ENCODE peak calls at places on chromosome 10, in six cellular contexts. T is neural progenitor cell, A is IMR-90, L is adipocyte, N is fibroblast of lung, J is DND-41. Y is an unnamed sample.

GRCh38 chr10:30683496-30683895 is 53.9 kb upstream of the LYZL2 start:
- DNase-seq in A (no peak), J (no peak), T (no peak), N (no peak), L (no peak), Y (no peak)

GRCh38 chr10:73827346-73828089 is 16.1 kb upstream of the NDST2 start:
- DNase-seq in J (no peak), N (no peak), A (no peak), L (peak), T (no peak), Y (no peak)

GRCh38 chr10:125276137-125276536 is 115.8 kb upstream of the CTBP2 start:
- DNase-seq in A (no peak), T (no peak), L (no peak), N (no peak), J (no peak), Y (no peak)

GRCh38 chr10:90779573-90779972 is 78.3 kb downstream of the HTR7 start:
- DNase-seq in N (peak), J (no peak), T (peak), A (peak), L (no peak), Y (no peak)

GRCh38 chr10:124062390-124062789 is 31.0 kb downstream of the CHST15 start:
- DNase-seq in T (no peak), J (no peak), L (no peak), N (no peak), A (no peak), Y (no peak)

GRCh38 chr10:70752571-70752970 is 32.6 kb downstream of the TBATA start:
- DNase-seq in L (no peak), T (no peak), N (no peak), A (no peak), J (no peak), Y (no peak)

GRCh38 chr10:75108684-75109458 is 2.6 kb upstream of the SAMD8 start:
- DNase-seq in T (peak), N (no peak), L (peak), A (no peak), J (no peak), Y (no peak)

GRCh38 chr10:103592186-103593021 is 98.9 kb downstream of the NEURL1 start:
- DNase-seq in N (peak), J (peak), T (peak), A (peak), L (peak), Y (no peak)

GRCh38 chr10:133520193-133520738 is 6.9 kb upstream of the CYP2E1 start:
- DNase-seq in L (peak), N (peak), A (peak), T (peak), J (peak), Y (peak)

GRCh38 chr10:6487919-6488318 is 92.2 kb downstream of the PRKCQ start:
- DNase-seq in T (no peak), A (no peak), J (no peak), L (no peak), N (no peak), Y (no peak)

GRCh38 chr10:91171485-91171884 is 49.0 kb upstream of the PCGF5 start:
- DNase-seq in T (no peak), N (no peak), J (no peak), L (no peak), A (no peak), Y (no peak)

GRCh38 chr10:97517778-97518561 is 19.2 kb downstream of the UBTD1 start:
- DNase-seq in J (no peak), T (no peak), A (no peak), L (no peak), N (no peak), Y (no peak)

GRCh38 chr10:124094419-124094785 is 1.0 kb upstream of the CHST15 start:
- DNase-seq in A (no peak), J (no peak), N (no peak), T (no peak), L (no peak), Y (no peak)

GRCh38 chr10:128990986-128991385 is 476.1 kb upstream of the MGMT start:
- DNase-seq in J (no peak), T (no peak), A (no peak), N (no peak), L (no peak), Y (no peak)

GRCh38 chr10:98374176-98374969 is 40.6 kb downstream of the PYROXD2 start:
- DNase-seq in N (peak), A (peak), J (no peak), T (no peak), L (peak), Y (no peak)

GRCh38 chr10:113278664-113279063 is 274.2 kb upstream of the HABP2 start:
- DNase-seq in N (no peak), T (no peak), L (no peak), J (no peak), A (no peak), Y (no peak)

GRCh38 chr10:80472234-80473095 is 18.4 kb downstream of the TSPAN14 start:
- DNase-seq in T (no peak), A (peak), J (no peak), N (peak), L (peak), Y (peak)

GRCh38 chr10:113492181-113492580 is 60.7 kb upstream of the HABP2 start:
- DNase-seq in J (no peak), L (peak), T (no peak), A (no peak), N (no peak), Y (no peak)

GRCh38 chr10:46310851-46311250 is 24.1 kb downstream of the ANTXRL start:
- DNase-seq in T (no peak), A (no peak), N (no peak), L (no peak), J (no peak), Y (no peak)

GRCh38 chr10:75211007-75211735 is 575 bp downstream of the VDAC2 start:
- DNase-seq in J (peak), N (peak), L (peak), A (peak), T (no peak), Y (no peak)

GRCh38 chr10:98433881-98434732 is 12.6 kb downstream of the HPS1 start:
- DNase-seq in J (no peak), L (no peak), T (no peak), N (peak), A (peak), Y (no peak)

GRCh38 chr10:12322583-12323131 is 26.7 kb upstream of the CAMK1D start:
- DNase-seq in J (no peak), A (no peak), N (no peak), L (no peak), T (no peak), Y (no peak)

GRCh38 chr10:24962998-24963397 is 10.6 kb upstream of the PRTFDC1 start:
- DNase-seq in A (peak), J (no peak), L (no peak), T (no peak), N (peak), Y (no peak)

GRCh38 chr10:37734971-37735370 is 122.4 kb downstream of the ZNF248 start:
- DNase-seq in T (no peak), A (peak), N (no peak), L (peak), J (no peak), Y (no peak)

GRCh38 chr10:110504111-110504735 is 6.5 kb downstream of the DUSP5 start:
- DNase-seq in N (peak), J (no peak), L (peak), A (peak), T (no peak), Y (peak)

GRCh38 chr10:77746313-77746712 is 108.7 kb upstream of the KCNMA1 start:
- DNase-seq in T (no peak), A (peak), L (peak), N (peak), J (no peak), Y (no peak)

GRCh38 chr10:101014966-101015581 is 15.5 kb downstream of the LZTS2 start:
- DNase-seq in J (no peak), A (peak), T (no peak), L (peak), N (peak), Y (no peak)

GRCh38 chr10:44980309-44981171 is 1.9 kb upstream of the DEPP1 start:
- DNase-seq in J (no peak), A (no peak), T (no peak), L (no peak), N (no peak), Y (no peak)
- H3K9ac ChIP-seq in J (no peak), A (peak), T (no peak), L (peak), N (no peak), Y (no peak)

GRCh38 chr10:34780818-34781380 is 34.2 kb downstream of the PARD3 start:
- DNase-seq in J (peak), N (peak), L (peak), A (peak), T (peak), Y (peak)
- H3K9ac ChIP-seq in J (peak), N (peak), L (peak), A (no peak), T (no peak), Y (no peak)

DNA sequence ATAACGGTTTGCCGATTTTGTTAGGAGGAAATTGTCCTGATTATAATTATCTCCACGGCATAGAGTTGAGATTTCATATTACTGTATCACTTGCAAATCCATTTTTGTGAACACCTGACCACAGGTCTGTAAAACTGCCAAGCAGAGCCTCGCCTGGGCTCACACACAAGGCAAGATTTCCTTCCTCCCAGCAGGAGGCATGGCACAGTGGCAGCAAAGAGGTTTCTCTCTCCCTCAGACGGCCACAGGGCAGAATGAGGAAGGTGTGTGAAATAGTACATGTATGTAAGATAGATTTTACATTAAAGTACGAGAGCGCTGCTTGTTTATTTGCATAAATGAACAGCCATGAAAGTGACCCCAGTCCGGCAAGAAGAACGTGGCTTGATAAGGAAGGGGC is 130.1 kb downstream of the CELF2 start:
- DNase-seq in L (no peak), N (no peak), T (peak), A (no peak), J (peak), Y (no peak)
- H3K9ac ChIP-seq in L (no peak), N (no peak), T (no peak), A (no peak), J (no peak), Y (no peak)

GRCh38 chr10:89215511-89215910 is 8.4 kb upstream of the CH25H start:
- DNase-seq in J (no peak), L (peak), A (peak), N (no peak), T (no peak), Y (no peak)
- H3K9ac ChIP-seq in J (no peak), L (peak), A (no peak), N (no peak), T (no peak), Y (no peak)

DNA sequence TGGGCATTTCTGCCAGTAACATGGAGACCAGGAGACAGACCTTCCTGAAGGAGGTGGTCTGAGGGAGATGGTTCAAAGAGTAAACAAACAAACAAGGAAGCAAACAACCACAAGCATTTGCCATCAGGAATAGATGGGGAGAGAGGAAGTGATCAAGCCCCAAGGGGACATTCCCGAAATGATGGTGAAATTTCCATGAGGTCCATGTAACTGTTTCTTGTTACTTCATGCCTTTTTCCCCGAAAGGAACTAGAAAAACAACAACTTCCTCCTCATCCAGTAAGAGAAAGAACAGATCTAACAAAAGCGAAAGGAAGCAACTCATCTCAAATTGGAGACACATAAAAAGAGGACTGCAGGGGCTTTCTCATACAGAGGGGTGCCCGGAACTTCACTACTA is 152.5 kb upstream of the ZNF32 start:
- DNase-seq in T (no peak), N (no peak), J (no peak), A (no peak), L (no peak), Y (no peak)
- H3K9ac ChIP-seq in T (no peak), N (no peak), J (no peak), A (no peak), L (peak), Y (no peak)

GRCh38 chr10:3775671-3776551 is 9.1 kb downstream of the KLF6 start:
- DNase-seq in T (peak), A (peak), N (peak), L (peak), J (peak), Y (no peak)
- H3K9ac ChIP-seq in T (no peak), A (peak), N (no peak), L (peak), J (no peak), Y (no peak)

DNA sequence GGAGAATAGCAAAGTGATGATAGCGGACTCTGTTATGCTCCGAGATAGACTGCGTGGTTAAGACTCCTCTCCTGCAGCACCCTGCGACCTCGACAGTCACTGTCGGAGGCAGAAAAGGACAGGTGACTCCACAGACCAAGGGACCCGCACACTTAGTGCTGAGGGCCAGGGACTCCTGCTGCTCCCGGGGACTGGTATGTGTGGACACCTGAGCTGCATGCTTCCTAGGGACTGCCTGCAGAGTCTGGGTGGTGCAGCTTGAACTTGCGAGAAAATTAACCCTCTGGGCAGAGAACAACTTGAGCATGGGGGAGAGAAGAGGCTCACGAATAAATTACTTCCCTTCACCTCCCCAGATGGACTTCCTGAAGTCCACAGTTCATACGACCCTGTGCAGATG is 407.0 kb upstream of the PFKP start:
- DNase-seq in T (no peak), L (no peak), J (no peak), A (no peak), N (no peak), Y (no peak)
- H3K9ac ChIP-seq in T (no peak), L (no peak), J (no peak), A (no peak), N (no peak), Y (no peak)

GRCh38 chr10:29160110-29160669 is 128.7 kb upstream of the LYZL1 start:
- DNase-seq in T (no peak), J (no peak), L (peak), A (peak), N (peak), Y (no peak)
- H3K9ac ChIP-seq in T (no peak), J (no peak), L (no peak), A (no peak), N (no peak), Y (no peak)